ENCODE peak calls at places on chromosomes 12 and 14, in four cellular contexts. One of them, this sample, is unnamed.

GRCh38 chr14:83164016-83164415 is 1630.4 kb upstream of the SEL1L start:
- DNase-seq in mesenchymal stem cell: peak; percentile 41
- DNase-seq in H9: no peak
- DNase-seq in IMR-90: peak; percentile 98
- DNase-seq in this sample: no peak

GRCh38 chr14:43914041-43914693 is 592.9 kb downstream of the FSCB start:
- DNase-seq in H9: no peak
- DNase-seq in IMR-90: no peak
- DNase-seq in mesenchymal stem cell: no peak
- DNase-seq in this sample: peak; percentile 27

GRCh38 chr14:67059576-67059975 is 129.7 kb upstream of the GARIN2 start:
- DNase-seq in mesenchymal stem cell: no peak
- DNase-seq in H9: no peak
- DNase-seq in IMR-90: peak; percentile 23
- DNase-seq in this sample: no peak

GRCh38 chr12:66361703-66362102 is 59.4 kb downstream of the HELB start:
- DNase-seq in mesenchymal stem cell: no peak
- DNase-seq in IMR-90: no peak
- DNase-seq in H9: no peak
- DNase-seq in this sample: no peak

GRCh38 chr14:75823334-75823733 is 158.5 kb downstream of the TGFB3 start:
- DNase-seq in H9: no peak
- DNase-seq in IMR-90: no peak
- DNase-seq in mesenchymal stem cell: no peak
- DNase-seq in this sample: no peak

GRCh38 chr14:71320734-71321555 is 413.7 kb downstream of the PCNX1 start:
- DNase-seq in IMR-90: peak; percentile 69
- DNase-seq in H9: peak; percentile 49
- DNase-seq in mesenchymal stem cell: peak; percentile 77
- DNase-seq in this sample: peak; percentile 66

GRCh38 chr12:34398706-34399630 is 376.7 kb downstream of the ALG10 start:
- DNase-seq in H9: peak; percentile 15
- DNase-seq in IMR-90: no peak
- DNase-seq in mesenchymal stem cell: no peak
- DNase-seq in this sample: no peak

GRCh38 chr14:61282746-61283145 is 1.6 kb upstream of the TMEM30B start:
- DNase-seq in H9: no peak
- DNase-seq in mesenchymal stem cell: no peak
- DNase-seq in IMR-90: no peak
- DNase-seq in this sample: no peak

GRCh38 chr14:55107766-55108554 is 21.1 kb upstream of the LGALS3 start:
- DNase-seq in H9: peak; percentile 57
- DNase-seq in mesenchymal stem cell: peak; percentile 98
- DNase-seq in IMR-90: peak; percentile 98
- DNase-seq in this sample: peak; percentile 83

GRCh38 chr12:117679776-117680175 is 289.0 kb downstream of the KSR2 start:
- DNase-seq in IMR-90: no peak
- DNase-seq in mesenchymal stem cell: peak; percentile 48
- DNase-seq in H9: no peak
- DNase-seq in this sample: no peak

GRCh38 chr14:65043893-65044595 is 57.3 kb downstream of the FNTB start:
- DNase-seq in mesenchymal stem cell: no peak
- DNase-seq in IMR-90: no peak
- DNase-seq in H9: no peak
- DNase-seq in this sample: no peak

GRCh38 chr12:2346405-2346804 is 293.6 kb downstream of the CACNA1C start:
- DNase-seq in H9: no peak
- DNase-seq in IMR-90: no peak
- DNase-seq in mesenchymal stem cell: no peak
- DNase-seq in this sample: no peak

GRCh38 chr14:79544671-79545070 is 666.6 kb downstream of the DIO2 start:
- DNase-seq in mesenchymal stem cell: peak; percentile 8
- DNase-seq in H9: no peak
- DNase-seq in IMR-90: peak; percentile 95
- DNase-seq in this sample: no peak

GRCh38 chr12:57216014-57216891 is at the start of gene NXPH4:
- DNase-seq in mesenchymal stem cell: no peak
- DNase-seq in H9: peak; percentile 88
- DNase-seq in IMR-90: no peak
- DNase-seq in this sample: peak; percentile 46

GRCh38 chr12:99087278-99087677 is 442.2 kb downstream of the APAF1 start:
- DNase-seq in mesenchymal stem cell: no peak
- DNase-seq in IMR-90: no peak
- DNase-seq in H9: no peak
- DNase-seq in this sample: no peak

GRCh38 chr12:94650143-94651056 is at the start of gene TMCC3:
- DNase-seq in mesenchymal stem cell: peak; percentile 17
- DNase-seq in H9: peak; percentile 58
- DNase-seq in IMR-90: no peak
- DNase-seq in this sample: peak; percentile 41

GRCh38 chr12:68109444-68110217 is 49.9 kb downstream of the IFNG start:
- DNase-seq in mesenchymal stem cell: no peak
- DNase-seq in IMR-90: no peak
- DNase-seq in H9: no peak
- DNase-seq in this sample: peak; percentile 91

GRCh38 chr12:119171691-119172090 is 7.0 kb upstream of the HSPB8 start:
- DNase-seq in H9: no peak
- DNase-seq in mesenchymal stem cell: no peak
- DNase-seq in IMR-90: no peak
- DNase-seq in this sample: peak; percentile 64

GRCh38 chr12:32305163-32305562 is 94.2 kb upstream of the FGD4 start:
- DNase-seq in mesenchymal stem cell: no peak
- DNase-seq in H9: no peak
- DNase-seq in IMR-90: peak; percentile 50
- DNase-seq in this sample: no peak

GRCh38 chr12:40672650-40673319 is 19.5 kb upstream of the CNTN1 start:
- DNase-seq in IMR-90: no peak
- DNase-seq in mesenchymal stem cell: no peak
- DNase-seq in H9: no peak
- DNase-seq in this sample: no peak

GRCh38 chr14:89504602-89505320 is 87.7 kb upstream of the FOXN3 start:
- DNase-seq in IMR-90: peak; percentile 84
- DNase-seq in mesenchymal stem cell: peak; percentile 72
- DNase-seq in H9: no peak
- DNase-seq in this sample: no peak

GRCh38 chr12:127108360-127109215 is 1158.4 kb upstream of the TMEM132C start:
- DNase-seq in mesenchymal stem cell: peak; percentile 49
- DNase-seq in H9: peak; percentile 75
- DNase-seq in IMR-90: peak; percentile 42
- DNase-seq in this sample: peak; percentile 65

GRCh38 chr12:53696285-53696654 is 20.4 kb upstream of the ATP5MC2 start:
- DNase-seq in IMR-90: peak; percentile 85
- DNase-seq in mesenchymal stem cell: peak; percentile 87
- DNase-seq in H9: peak; percentile 95
- DNase-seq in this sample: peak; percentile 98

GRCh38 chr14:100203962-100204834 is 34.7 kb upstream of the YY1 start:
- DNase-seq in H9: no peak
- DNase-seq in mesenchymal stem cell: peak; percentile 71
- DNase-seq in IMR-90: peak; percentile 50
- DNase-seq in this sample: no peak

GRCh38 chr12:9707864-9708808 is 24.8 kb downstream of the CLECL1 start:
- DNase-seq in mesenchymal stem cell: peak; percentile 62
- DNase-seq in IMR-90: peak; percentile 65
- DNase-seq in H9: peak; percentile 73
- DNase-seq in this sample: peak; percentile 67

GRCh38 chr12:124976999-124977398 is 11.9 kb downstream of the DHX37 start:
- DNase-seq in IMR-90: no peak
- DNase-seq in H9: no peak
- DNase-seq in mesenchymal stem cell: no peak
- DNase-seq in this sample: no peak

GRCh38 chr12:50302686-50303085 is 19.4 kb upstream of the LIMA1 start:
- DNase-seq in mesenchymal stem cell: peak; percentile 71
- DNase-seq in IMR-90: peak; percentile 85
- DNase-seq in H9: no peak
- DNase-seq in this sample: no peak

GRCh38 chr12:8951744-8952143 is 2.3 kb upstream of the M6PR start:
- DNase-seq in IMR-90: no peak
- DNase-seq in H9: no peak
- DNase-seq in mesenchymal stem cell: no peak
- DNase-seq in this sample: no peak

GRCh38 chr12:103114296-103115055 is 157.0 kb downstream of the ASCL1 start:
- DNase-seq in H9: no peak
- DNase-seq in mesenchymal stem cell: no peak
- DNase-seq in IMR-90: no peak
- DNase-seq in this sample: no peak

GRCh38 chr14:66109426-66109825 is 376.7 kb upstream of the CCDC196 start:
- DNase-seq in IMR-90: no peak
- DNase-seq in H9: no peak
- DNase-seq in mesenchymal stem cell: no peak
- DNase-seq in this sample: peak; percentile 45

DNA sequence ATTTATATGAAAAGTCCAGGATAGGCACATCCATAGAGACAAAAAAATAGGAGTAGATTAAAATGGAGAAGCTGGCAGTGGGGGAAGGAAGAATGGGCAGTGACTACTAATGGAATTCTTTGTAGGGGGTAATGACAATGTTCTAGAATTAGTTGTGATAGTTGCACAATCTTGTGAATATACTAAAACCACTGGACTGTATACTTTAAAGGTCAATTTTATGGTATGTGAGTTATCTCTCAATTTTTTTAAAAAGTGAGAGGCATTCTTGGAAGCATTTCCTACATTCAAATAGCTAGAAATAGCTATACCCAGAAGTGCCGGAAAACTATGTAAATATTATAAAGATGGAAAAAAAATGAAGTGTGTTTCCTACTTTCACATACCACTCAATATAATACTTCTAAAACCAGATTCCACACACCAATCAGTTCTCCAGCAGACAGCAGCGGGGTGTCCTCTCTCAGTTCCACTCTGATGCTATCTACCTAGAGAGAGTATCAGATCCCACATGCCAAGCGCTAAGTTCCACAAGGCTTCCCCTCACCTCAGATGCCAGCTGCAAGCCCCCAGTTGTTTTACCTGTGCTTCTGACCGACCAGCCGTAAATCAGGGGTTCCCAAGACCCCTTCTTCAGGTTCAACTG is 41.7 kb upstream of the NID2 start:
- DNase-seq in H9: no peak
- DNase-seq in IMR-90: peak; percentile 88
- DNase-seq in mesenchymal stem cell: peak; percentile 68
- DNase-seq in this sample: no peak
- H3K9ac ChIP-seq in H9: no peak overlapping the region
- H3K9ac ChIP-seq in IMR-90: peak overlapping the region; percentile 75
- H3K9ac ChIP-seq in mesenchymal stem cell: peak overlapping the region; percentile 19
- H3K9ac ChIP-seq in this sample: no peak overlapping the region

GRCh38 chr14:104966261-104967143 is 11.7 kb downstream of the AHNAK2 start:
- DNase-seq in mesenchymal stem cell: no peak
- DNase-seq in H9: no peak
- DNase-seq in IMR-90: no peak
- DNase-seq in this sample: no peak
- H3K18ac ChIP-seq in mesenchymal stem cell: peak overlapping the region; percentile 64
- H3K18ac ChIP-seq in H9: no peak overlapping the region
- H3K18ac ChIP-seq in IMR-90: no peak overlapping the region
- H3K18ac ChIP-seq in this sample: no peak overlapping the region

GRCh38 chr12:30696103-30696408 is 387 bp upstream of the IPO8 start:
- DNase-seq in H9: no peak
- DNase-seq in IMR-90: no peak
- DNase-seq in mesenchymal stem cell: no peak
- DNase-seq in this sample: no peak
- H3K9ac ChIP-seq in H9: peak overlapping the region; percentile 66
- H3K9ac ChIP-seq in IMR-90: peak overlapping the region; percentile 85
- H3K9ac ChIP-seq in mesenchymal stem cell: peak overlapping the region; percentile 91
- H3K9ac ChIP-seq in this sample: peak overlapping the region; percentile 38

DNA sequence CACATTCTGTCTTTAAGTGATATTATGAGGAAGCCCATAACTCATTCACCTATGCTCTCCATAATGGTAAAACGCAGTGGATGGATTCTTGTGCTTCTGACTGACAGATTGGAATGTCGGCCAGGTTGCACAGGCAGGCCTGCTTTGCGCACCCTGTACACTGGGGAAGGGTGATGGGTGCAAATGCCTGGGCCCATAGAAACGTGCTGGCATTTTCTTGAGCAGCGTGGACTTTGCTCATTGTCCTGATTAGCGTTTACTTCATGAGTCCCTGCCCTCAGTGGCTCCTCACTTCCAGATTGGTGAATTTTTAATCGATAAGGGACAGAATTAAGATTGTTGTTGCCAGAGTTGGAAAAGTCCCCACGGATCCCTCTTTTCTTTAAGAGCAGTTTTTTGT is 80.9 kb upstream of the TRAF3 start:
- DNase-seq in IMR-90: no peak
- DNase-seq in H9: no peak
- DNase-seq in mesenchymal stem cell: no peak
- DNase-seq in this sample: no peak
- H3K18ac ChIP-seq in IMR-90: no peak overlapping the region
- H3K18ac ChIP-seq in H9: no peak overlapping the region
- H3K18ac ChIP-seq in mesenchymal stem cell: no peak overlapping the region
- H3K18ac ChIP-seq in this sample: no peak overlapping the region

DNA sequence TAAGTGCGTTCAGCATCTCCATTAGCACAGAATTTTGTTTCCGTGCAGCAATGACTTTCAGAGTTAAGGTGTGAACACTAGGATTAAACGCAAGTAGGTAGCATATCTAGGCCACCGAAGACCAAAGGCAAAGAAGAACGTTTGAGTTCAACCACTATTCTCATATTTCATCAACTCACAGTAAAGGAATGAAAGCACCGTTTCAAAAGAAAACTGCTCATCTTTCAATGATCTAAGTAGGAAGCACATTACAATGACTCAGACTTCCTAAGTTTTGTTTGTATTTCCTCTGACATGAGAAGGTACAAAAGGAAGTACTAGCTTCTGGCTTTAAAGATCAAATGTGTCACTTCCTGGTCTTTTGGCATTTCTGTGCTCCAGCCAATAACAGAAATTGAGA is 57.6 kb downstream of the ACADS start:
- DNase-seq in mesenchymal stem cell: peak; percentile 66
- DNase-seq in IMR-90: peak; percentile 87
- DNase-seq in H9: no peak
- DNase-seq in this sample: no peak
- H3K9ac ChIP-seq in mesenchymal stem cell: no peak overlapping the region
- H3K9ac ChIP-seq in IMR-90: no peak overlapping the region
- H3K9ac ChIP-seq in H9: no peak overlapping the region
- H3K9ac ChIP-seq in this sample: no peak overlapping the region

This sample was measured in mesendoderm.